ENCODE peak calls at places on chromosome 15, in nine cellular contexts. One of them, this sample, is unnamed. For H3K9me3, the result is how much of the 10 kb centered on the place peaks cover.

GRCh38 chr15:32952062-32952461 is 234.3 kb downstream of the GREM1 start:
- DNase-seq in heart right ventricle: no peak
- DNase-seq in pancreas: no peak
- DNase-seq in fibroblast of lung: no peak
- DNase-seq in GM23248: peak
- DNase-seq in MM.1S: no peak
- DNase-seq in astrocyte: no peak
- DNase-seq in right cardiac atrium: no peak
- DNase-seq in right atrium auricular region: no peak
- DNase-seq in this sample: no peak

GRCh38 chr15:51765751-51766150 is 14.4 kb downstream of the TMOD2 start:
- DNase-seq in MM.1S: no peak
- DNase-seq in right cardiac atrium: no peak
- DNase-seq in right atrium auricular region: no peak
- DNase-seq in fibroblast of lung: no peak
- DNase-seq in astrocyte: no peak
- DNase-seq in pancreas: no peak
- DNase-seq in heart right ventricle: no peak
- DNase-seq in GM23248: no peak
- DNase-seq in this sample: no peak

GRCh38 chr15:90839187-90840071 is 29.0 kb upstream of the FURIN start:
- DNase-seq in heart right ventricle: no peak
- DNase-seq in MM.1S: peak
- DNase-seq in GM23248: no peak
- DNase-seq in right cardiac atrium: no peak
- DNase-seq in fibroblast of lung: peak
- DNase-seq in right atrium auricular region: no peak
- DNase-seq in pancreas: no peak
- DNase-seq in astrocyte: peak
- DNase-seq in this sample: peak

GRCh38 chr15:38883987-38884386 is 319.4 kb upstream of the RASGRP1 start:
- DNase-seq in heart right ventricle: no peak
- DNase-seq in fibroblast of lung: peak
- DNase-seq in right cardiac atrium: no peak
- DNase-seq in MM.1S: no peak
- DNase-seq in pancreas: no peak
- DNase-seq in GM23248: peak
- DNase-seq in right atrium auricular region: no peak
- DNase-seq in astrocyte: peak
- DNase-seq in this sample: no peak

GRCh38 chr15:81643773-81644172 is 269.8 kb upstream of the TMC3 start:
- DNase-seq in astrocyte: no peak
- DNase-seq in fibroblast of lung: no peak
- DNase-seq in right atrium auricular region: no peak
- DNase-seq in MM.1S: no peak
- DNase-seq in GM23248: no peak
- DNase-seq in heart right ventricle: no peak
- DNase-seq in right cardiac atrium: no peak
- DNase-seq in pancreas: no peak
- DNase-seq in this sample: no peak

GRCh38 chr15:78634251-78635145 is 6.5 kb downstream of the CHRNB4 start:
- DNase-seq in right cardiac atrium: no peak
- DNase-seq in heart right ventricle: no peak
- DNase-seq in astrocyte: no peak
- DNase-seq in right atrium auricular region: no peak
- DNase-seq in fibroblast of lung: no peak
- DNase-seq in GM23248: no peak
- DNase-seq in pancreas: no peak
- DNase-seq in MM.1S: no peak
- DNase-seq in this sample: no peak

GRCh38 chr15:98737122-98737521 is 88.8 kb downstream of the IGF1R start:
- DNase-seq in fibroblast of lung: no peak
- DNase-seq in MM.1S: no peak
- DNase-seq in heart right ventricle: no peak
- DNase-seq in right atrium auricular region: no peak
- DNase-seq in GM23248: no peak
- DNase-seq in right cardiac atrium: no peak
- DNase-seq in astrocyte: no peak
- DNase-seq in pancreas: no peak
- DNase-seq in this sample: no peak

GRCh38 chr15:51100785-51101489 is 6.2 kb upstream of the TNFAIP8L3 start:
- DNase-seq in pancreas: no peak
- DNase-seq in GM23248: no peak
- DNase-seq in right cardiac atrium: no peak
- DNase-seq in right atrium auricular region: no peak
- DNase-seq in fibroblast of lung: no peak
- DNase-seq in astrocyte: no peak
- DNase-seq in heart right ventricle: no peak
- DNase-seq in MM.1S: no peak
- DNase-seq in this sample: no peak

GRCh38 chr15:53576841-53577240 is 182.6 kb downstream of the WDR72 start:
- DNase-seq in heart right ventricle: no peak
- DNase-seq in MM.1S: no peak
- DNase-seq in GM23248: no peak
- DNase-seq in right atrium auricular region: no peak
- DNase-seq in astrocyte: no peak
- DNase-seq in fibroblast of lung: no peak
- DNase-seq in right cardiac atrium: no peak
- DNase-seq in pancreas: no peak
- DNase-seq in this sample: no peak

GRCh38 chr15:91548588-91548987 is 304.9 kb upstream of the SLCO3A1 start:
- DNase-seq in heart right ventricle: peak
- DNase-seq in right cardiac atrium: peak
- DNase-seq in MM.1S: no peak
- DNase-seq in GM23248: no peak
- DNase-seq in pancreas: no peak
- DNase-seq in right atrium auricular region: no peak
- DNase-seq in astrocyte: peak
- DNase-seq in fibroblast of lung: peak
- DNase-seq in this sample: no peak

GRCh38 chr15:40087095-40087805 is 21.4 kb downstream of the BMF start:
- DNase-seq in astrocyte: no peak
- DNase-seq in MM.1S: no peak
- DNase-seq in right atrium auricular region: no peak
- DNase-seq in fibroblast of lung: no peak
- DNase-seq in right cardiac atrium: no peak
- DNase-seq in heart right ventricle: no peak
- DNase-seq in GM23248: no peak
- DNase-seq in pancreas: no peak
- DNase-seq in this sample: no peak

DNA sequence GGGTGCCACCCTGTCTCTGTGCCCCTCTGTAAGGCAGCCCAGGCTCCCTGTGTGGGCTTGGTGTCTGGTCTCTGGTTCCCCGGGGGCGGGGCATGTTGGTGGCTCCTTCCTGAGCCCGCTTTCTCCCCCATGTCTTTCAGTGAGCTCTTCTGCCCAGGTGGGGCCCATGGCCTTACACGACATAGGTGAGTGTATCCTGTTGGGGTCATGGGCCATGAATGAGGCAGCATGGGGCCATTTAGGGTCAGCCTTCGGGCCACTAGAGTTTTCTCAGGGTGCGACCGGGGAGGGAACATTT is 195.1 kb downstream of the UBE3A start:
- DNase-seq in heart right ventricle: no peak
- DNase-seq in right cardiac atrium: peak
- DNase-seq in astrocyte: no peak
- DNase-seq in pancreas: peak
- DNase-seq in MM.1S: no peak
- DNase-seq in GM23248: no peak
- DNase-seq in fibroblast of lung: no peak
- DNase-seq in right atrium auricular region: peak
- DNase-seq in this sample: peak
- H3K9me3 ChIP-seq in heart right ventricle: under half
- H3K9me3 ChIP-seq in right cardiac atrium: under half
- H3K9me3 ChIP-seq in astrocyte: under half
- H3K9me3 ChIP-seq in pancreas: under half
- H3K9me3 ChIP-seq in MM.1S: under half
- H3K9me3 ChIP-seq in GM23248: under half
- H3K9me3 ChIP-seq in fibroblast of lung: under half
- H3K9me3 ChIP-seq in right atrium auricular region: under half
- H3K9me3 ChIP-seq in this sample: under half

GRCh38 chr15:62453356-62453755 is 288.3 kb upstream of the C2CD4B start:
- DNase-seq in fibroblast of lung: no peak
- DNase-seq in GM23248: peak
- DNase-seq in pancreas: no peak
- DNase-seq in MM.1S: peak
- DNase-seq in heart right ventricle: no peak
- DNase-seq in right atrium auricular region: no peak
- DNase-seq in astrocyte: no peak
- DNase-seq in right cardiac atrium: no peak
- DNase-seq in this sample: no peak
- H3K27ac ChIP-seq in fibroblast of lung: peak
- H3K27ac ChIP-seq in GM23248: peak
- H3K27ac ChIP-seq in pancreas: no peak
- H3K27ac ChIP-seq in MM.1S: peak
- H3K27ac ChIP-seq in heart right ventricle: peak
- H3K27ac ChIP-seq in right atrium auricular region: peak
- H3K27ac ChIP-seq in astrocyte: peak
- H3K27ac ChIP-seq in right cardiac atrium: no peak
- H3K27ac ChIP-seq in this sample: peak

DNA sequence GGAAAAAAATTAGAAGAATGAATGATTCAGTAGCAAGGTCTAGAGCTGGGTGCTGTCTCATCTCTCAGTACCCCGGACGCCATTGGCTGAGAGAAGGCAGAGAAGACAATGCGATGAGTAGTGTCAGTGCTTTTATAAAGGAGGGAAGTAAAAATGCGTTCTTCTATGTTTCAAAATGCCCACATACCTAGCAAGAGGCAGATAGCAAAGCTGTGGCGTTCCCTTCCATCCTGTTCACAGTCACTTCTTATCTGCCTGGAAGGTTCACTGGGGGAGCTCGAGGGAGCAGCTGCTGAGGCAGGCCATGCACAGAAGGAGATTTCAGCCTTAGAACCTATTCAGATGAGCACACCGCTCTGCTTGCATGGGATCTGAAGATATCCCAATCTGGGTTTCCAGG is 234.0 kb downstream of the RPLP1 start:
- DNase-seq in right cardiac atrium: no peak
- DNase-seq in GM23248: no peak
- DNase-seq in pancreas: no peak
- DNase-seq in fibroblast of lung: no peak
- DNase-seq in astrocyte: no peak
- DNase-seq in heart right ventricle: no peak
- DNase-seq in MM.1S: no peak
- DNase-seq in right atrium auricular region: no peak
- DNase-seq in this sample: no peak
- H3K9me3 ChIP-seq in right cardiac atrium: under half
- H3K9me3 ChIP-seq in GM23248: under half
- H3K9me3 ChIP-seq in pancreas: under half
- H3K9me3 ChIP-seq in fibroblast of lung: under half
- H3K9me3 ChIP-seq in astrocyte: under half
- H3K9me3 ChIP-seq in heart right ventricle: under half
- H3K9me3 ChIP-seq in MM.1S: under half
- H3K9me3 ChIP-seq in right atrium auricular region: under half
- H3K9me3 ChIP-seq in this sample: under half

GRCh38 chr15:49673861-49674260 is 53.0 kb downstream of the DTWD1 start:
- DNase-seq in right cardiac atrium: no peak
- DNase-seq in fibroblast of lung: no peak
- DNase-seq in MM.1S: no peak
- DNase-seq in right atrium auricular region: no peak
- DNase-seq in pancreas: no peak
- DNase-seq in astrocyte: no peak
- DNase-seq in heart right ventricle: no peak
- DNase-seq in GM23248: peak
- DNase-seq in this sample: no peak
- H3K27ac ChIP-seq in right cardiac atrium: no peak
- H3K27ac ChIP-seq in fibroblast of lung: no peak
- H3K27ac ChIP-seq in MM.1S: no peak
- H3K27ac ChIP-seq in right atrium auricular region: no peak
- H3K27ac ChIP-seq in pancreas: no peak
- H3K27ac ChIP-seq in astrocyte: no peak
- H3K27ac ChIP-seq in heart right ventricle: no peak
- H3K27ac ChIP-seq in GM23248: peak
- H3K27ac ChIP-seq in this sample: no peak

DNA sequence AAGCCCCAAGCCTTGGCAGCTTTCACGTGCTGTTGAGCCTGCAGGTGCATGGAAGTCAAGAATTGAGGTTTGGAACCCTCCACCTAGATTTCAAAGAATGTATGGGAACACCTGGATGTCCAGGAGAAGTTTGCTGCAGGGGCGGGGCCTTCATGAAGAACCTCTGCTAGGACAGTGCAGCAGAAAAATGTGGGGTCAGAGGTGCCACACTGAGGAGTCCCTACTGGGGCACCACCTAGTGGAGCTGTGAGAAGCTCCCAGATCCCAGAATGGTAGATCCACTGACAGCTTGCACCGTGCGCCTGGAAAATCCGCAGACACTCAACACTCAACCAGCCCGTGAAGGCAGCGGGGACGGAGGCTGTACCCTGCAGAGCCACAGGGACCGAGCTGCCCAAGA is 201.6 kb downstream of the OCA2 start:
- DNase-seq in right cardiac atrium: peak
- DNase-seq in MM.1S: no peak
- DNase-seq in heart right ventricle: no peak
- DNase-seq in pancreas: no peak
- DNase-seq in right atrium auricular region: no peak
- DNase-seq in GM23248: no peak
- DNase-seq in astrocyte: no peak
- DNase-seq in fibroblast of lung: no peak
- DNase-seq in this sample: no peak
- H3K9me3 ChIP-seq in right cardiac atrium: under half
- H3K9me3 ChIP-seq in MM.1S: under half
- H3K9me3 ChIP-seq in heart right ventricle: under half
- H3K9me3 ChIP-seq in pancreas: under half
- H3K9me3 ChIP-seq in right atrium auricular region: under half
- H3K9me3 ChIP-seq in GM23248: under half
- H3K9me3 ChIP-seq in astrocyte: under half
- H3K9me3 ChIP-seq in fibroblast of lung: under half
- H3K9me3 ChIP-seq in this sample: under half